ENCODE peak calls at places on chromosomes 12 and 14, in five cellular contexts. One of them, this sample, is unnamed.

GRCh38 chr12:111166779-111167540 is 201.9 kb downstream of the PHETA1 start:
- DNase-seq in NCI-H748 treated with DMSO at 0.1 percent for 48 hours: no peak
- DNase-seq in stimulated activated CD4-positive, alpha-beta T cell treated with anti-CD3 and anti-CD28 coated beads, Interleukin-2, amount 100 ng/mL, for 4 hours: no peak
- DNase-seq in Daoy: no peak
- DNase-seq in T47D: no peak
- DNase-seq in this sample: peak; percentile 45

GRCh38 chr12:23950011-23950774 is 723 bp upstream of the SOX5 start:
- DNase-seq in NCI-H748 treated with DMSO at 0.1 percent for 48 hours: peak; percentile 18
- DNase-seq in stimulated activated CD4-positive, alpha-beta T cell treated with anti-CD3 and anti-CD28 coated beads, Interleukin-2, amount 100 ng/mL, for 4 hours: no peak
- DNase-seq in Daoy: peak; percentile 19
- DNase-seq in T47D: no peak
- DNase-seq in this sample: no peak

GRCh38 chr12:132099739-132100138 is 44.4 kb downstream of the DDX51 start:
- DNase-seq in NCI-H748 treated with DMSO at 0.1 percent for 48 hours: no peak
- DNase-seq in stimulated activated CD4-positive, alpha-beta T cell treated with anti-CD3 and anti-CD28 coated beads, Interleukin-2, amount 100 ng/mL, for 4 hours: no peak
- DNase-seq in Daoy: no peak
- DNase-seq in T47D: no peak
- DNase-seq in this sample: no peak

GRCh38 chr14:103735022-103735421 is 19.4 kb downstream of the ZFYVE21 start:
- DNase-seq in NCI-H748 treated with DMSO at 0.1 percent for 48 hours: no peak
- DNase-seq in stimulated activated CD4-positive, alpha-beta T cell treated with anti-CD3 and anti-CD28 coated beads, Interleukin-2, amount 100 ng/mL, for 4 hours: no peak
- DNase-seq in Daoy: no peak
- DNase-seq in T47D: no peak
- DNase-seq in this sample: no peak

GRCh38 chr14:80955434-80955939 is at the start of gene TSHR:
- DNase-seq in NCI-H748 treated with DMSO at 0.1 percent for 48 hours: no peak
- DNase-seq in stimulated activated CD4-positive, alpha-beta T cell treated with anti-CD3 and anti-CD28 coated beads, Interleukin-2, amount 100 ng/mL, for 4 hours: no peak
- DNase-seq in Daoy: peak; percentile 2
- DNase-seq in T47D: no peak
- DNase-seq in this sample: no peak

GRCh38 chr12:120711411-120711810 is 1.2 kb downstream of the UNC119B start:
- DNase-seq in NCI-H748 treated with DMSO at 0.1 percent for 48 hours: no peak
- DNase-seq in stimulated activated CD4-positive, alpha-beta T cell treated with anti-CD3 and anti-CD28 coated beads, Interleukin-2, amount 100 ng/mL, for 4 hours: no peak
- DNase-seq in Daoy: no peak
- DNase-seq in T47D: peak; percentile 37
- DNase-seq in this sample: no peak

GRCh38 chr12:26378721-26379120 is 183.3 kb downstream of the SSPN start:
- DNase-seq in NCI-H748 treated with DMSO at 0.1 percent for 48 hours: no peak
- DNase-seq in stimulated activated CD4-positive, alpha-beta T cell treated with anti-CD3 and anti-CD28 coated beads, Interleukin-2, amount 100 ng/mL, for 4 hours: no peak
- DNase-seq in Daoy: no peak
- DNase-seq in T47D: no peak
- DNase-seq in this sample: no peak

GRCh38 chr14:102592969-102593840 is 756 bp downstream of the RCOR1 start:
- DNase-seq in NCI-H748 treated with DMSO at 0.1 percent for 48 hours: no peak
- DNase-seq in stimulated activated CD4-positive, alpha-beta T cell treated with anti-CD3 and anti-CD28 coated beads, Interleukin-2, amount 100 ng/mL, for 4 hours: peak; percentile 44
- DNase-seq in Daoy: peak; percentile 66
- DNase-seq in T47D: peak; percentile 68
- DNase-seq in this sample: peak; percentile 28

GRCh38 chr12:118645219-118645618 is 268.9 kb downstream of the SUDS3 start:
- DNase-seq in NCI-H748 treated with DMSO at 0.1 percent for 48 hours: no peak
- DNase-seq in stimulated activated CD4-positive, alpha-beta T cell treated with anti-CD3 and anti-CD28 coated beads, Interleukin-2, amount 100 ng/mL, for 4 hours: no peak
- DNase-seq in Daoy: no peak
- DNase-seq in T47D: peak; percentile 13
- DNase-seq in this sample: peak; percentile 25

GRCh38 chr14:74360163-74360562 is 11.9 kb downstream of the VRTN start:
- DNase-seq in NCI-H748 treated with DMSO at 0.1 percent for 48 hours: no peak
- DNase-seq in stimulated activated CD4-positive, alpha-beta T cell treated with anti-CD3 and anti-CD28 coated beads, Interleukin-2, amount 100 ng/mL, for 4 hours: no peak
- DNase-seq in Daoy: no peak
- DNase-seq in T47D: no peak
- DNase-seq in this sample: no peak

GRCh38 chr14:99132821-99133562 is 139.0 kb downstream of the BCL11B start:
- DNase-seq in NCI-H748 treated with DMSO at 0.1 percent for 48 hours: no peak
- DNase-seq in stimulated activated CD4-positive, alpha-beta T cell treated with anti-CD3 and anti-CD28 coated beads, Interleukin-2, amount 100 ng/mL, for 4 hours: no peak
- DNase-seq in Daoy: no peak
- DNase-seq in T47D: no peak
- DNase-seq in this sample: peak; percentile 3

GRCh38 chr12:51661199-51661598 is 70.2 kb downstream of the SCN8A start:
- DNase-seq in NCI-H748 treated with DMSO at 0.1 percent for 48 hours: no peak
- DNase-seq in stimulated activated CD4-positive, alpha-beta T cell treated with anti-CD3 and anti-CD28 coated beads, Interleukin-2, amount 100 ng/mL, for 4 hours: no peak
- DNase-seq in Daoy: peak; percentile 28
- DNase-seq in T47D: no peak
- DNase-seq in this sample: no peak

GRCh38 chr14:93430889-93431670 is at the start of gene UNC79:
- DNase-seq in NCI-H748 treated with DMSO at 0.1 percent for 48 hours: peak; percentile 84
- DNase-seq in stimulated activated CD4-positive, alpha-beta T cell treated with anti-CD3 and anti-CD28 coated beads, Interleukin-2, amount 100 ng/mL, for 4 hours: no peak
- DNase-seq in Daoy: peak; percentile 43
- DNase-seq in T47D: no peak
- DNase-seq in this sample: no peak

GRCh38 chr14:79643132-79643531 is 568.2 kb downstream of the DIO2 start:
- DNase-seq in NCI-H748 treated with DMSO at 0.1 percent for 48 hours: no peak
- DNase-seq in stimulated activated CD4-positive, alpha-beta T cell treated with anti-CD3 and anti-CD28 coated beads, Interleukin-2, amount 100 ng/mL, for 4 hours: no peak
- DNase-seq in Daoy: no peak
- DNase-seq in T47D: no peak
- DNase-seq in this sample: no peak

GRCh38 chr12:79451988-79452387 is 238.8 kb downstream of the PAWR start:
- DNase-seq in NCI-H748 treated with DMSO at 0.1 percent for 48 hours: no peak
- DNase-seq in stimulated activated CD4-positive, alpha-beta T cell treated with anti-CD3 and anti-CD28 coated beads, Interleukin-2, amount 100 ng/mL, for 4 hours: no peak
- DNase-seq in Daoy: peak; percentile 93
- DNase-seq in T47D: no peak
- DNase-seq in this sample: peak; percentile 66

GRCh38 chr12:34598851-34599529 is 576.7 kb downstream of the ALG10 start:
- DNase-seq in NCI-H748 treated with DMSO at 0.1 percent for 48 hours: no peak
- DNase-seq in stimulated activated CD4-positive, alpha-beta T cell treated with anti-CD3 and anti-CD28 coated beads, Interleukin-2, amount 100 ng/mL, for 4 hours: no peak
- DNase-seq in Daoy: no peak
- DNase-seq in T47D: no peak
- DNase-seq in this sample: no peak